ENCODE peak calls at places on chromosomes 11 and 22, in four cellular contexts. F, Y, W and M are unnamed samples.

GRCh38 chr11:115119136-115119535 is 385.1 kb downstream of the CADM1 start:
- DNase-seq in W (no peak), F (no peak), Y (no peak), M (no peak)

GRCh38 chr11:126585388-126586302 is 230.2 kb downstream of the ST3GAL4 start:
- DNase-seq in Y (peak; percentile 22), F (peak; percentile 86), W (peak; percentile 86), M (peak; percentile 78)

GRCh38 chr22:33519140-33519973 is 400.9 kb downstream of the LARGE1 start:
- DNase-seq in Y (peak; percentile 22), F (no peak), W (peak; percentile 84), M (no peak)

GRCh38 chr11:106391771-106392412 is 314.4 kb downstream of the AASDHPPT start:
- DNase-seq in F (no peak), Y (no peak), W (no peak), M (no peak)

GRCh38 chr11:69497221-69497787 is 15.8 kb downstream of the LINC01488 start:
- DNase-seq in Y (peak; percentile 47), F (peak; percentile 92), W (peak; percentile 49), M (peak; percentile 88)

GRCh38 chr11:70597751-70598377 is 199.5 kb downstream of the CTTN start:
- DNase-seq in W (no peak), Y (no peak), F (no peak), M (no peak)

GRCh38 chr11:116960916-116961315 is 123.5 kb upstream of the APOA1 start:
- DNase-seq in W (peak; percentile 6), Y (no peak), F (no peak), M (no peak)

GRCh38 chr11:112176077-112176476 is 765 bp downstream of the BCO2 start:
- DNase-seq in F (no peak), Y (no peak), W (no peak), M (no peak)

GRCh38 chr22:38707346-38707745 is 1.6 kb downstream of the GTPBP1 start:
- DNase-seq in W (no peak), Y (no peak), F (no peak), M (no peak)

GRCh38 chr11:67606477-67607295 is at the start of gene NDUFV1:
- DNase-seq in Y (peak; percentile 98), F (peak; percentile 96), W (peak; percentile 99), M (peak; percentile 96)

GRCh38 chr11:69064394-69064957 is 15.7 kb downstream of the TPCN2 start:
- DNase-seq in F (no peak), Y (no peak), W (no peak), M (no peak)

GRCh38 chr11:76978818-76979217 is 55.4 kb upstream of the B3GNT6 start:
- DNase-seq in Y (no peak), F (no peak), W (no peak), M (no peak)

DNA sequence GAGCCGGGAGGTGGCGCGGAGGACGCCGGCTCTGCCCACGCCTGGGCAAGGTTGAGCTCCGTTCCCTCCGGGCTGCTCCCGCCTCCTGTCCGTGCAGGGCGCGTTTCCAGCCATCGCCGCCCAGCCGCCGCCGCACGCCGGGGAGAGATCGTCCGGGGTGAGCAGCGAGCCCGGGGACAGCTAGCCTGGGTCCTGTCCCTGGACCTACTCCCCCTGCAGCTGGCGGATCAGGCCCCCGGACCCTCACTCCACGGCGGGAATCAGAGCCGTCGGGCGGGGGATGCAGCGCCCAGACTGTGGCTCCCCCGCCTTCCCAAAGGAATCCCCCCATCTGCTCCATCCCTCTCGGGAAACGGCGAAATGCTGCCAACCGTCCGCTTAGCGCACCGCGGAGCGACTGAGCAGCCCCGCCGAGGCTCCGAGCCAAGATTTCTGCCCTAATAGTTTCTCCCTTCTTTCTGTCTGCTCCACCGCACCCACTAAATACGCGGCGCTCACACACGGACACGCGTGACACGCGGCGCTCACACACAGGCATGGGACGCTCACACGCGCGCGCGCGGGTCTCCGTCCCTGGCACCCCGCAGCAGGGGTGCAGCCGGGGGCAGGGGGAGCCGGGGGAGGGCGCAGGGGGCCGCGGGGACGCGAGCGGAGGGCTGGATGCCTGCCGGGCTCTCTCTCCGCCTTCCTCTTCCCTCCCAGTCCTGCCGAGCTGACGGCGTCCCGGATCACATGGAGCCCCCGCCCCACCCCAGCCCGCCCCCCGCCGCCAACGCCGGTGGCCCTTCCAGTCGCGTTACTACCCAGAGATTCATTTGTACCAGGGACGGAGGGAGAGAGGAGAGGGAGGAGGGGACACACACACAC is at the start of gene KCNJ5:
- DNase-seq in F (no peak), W (peak; percentile 78), Y (no peak), M (no peak)
- H3K4me3 ChIP-seq in F (peak within 1 kb of the TSS; percentile 57), W (peak within 1 kb of the TSS; percentile 73), Y (peak within 1 kb of the TSS; percentile 39), M (peak within 1 kb of the TSS; percentile 79)

GRCh38 chr11:43579919-43580276 is 100.6 kb upstream of the HSD17B12 start:
- DNase-seq in F (no peak), Y (no peak), W (peak; percentile 83), M (no peak)

GRCh38 chr11:43577566-43578264 is 102.8 kb upstream of the HSD17B12 start:
- DNase-seq in F (no peak), W (no peak), Y (no peak), M (no peak)

GRCh38 chr11:43580735-43581369 is 99.7 kb upstream of the HSD17B12 start:
- DNase-seq in Y (no peak), F (no peak), W (peak; percentile 70), M (no peak)

GRCh38 chr11:43578346-43579170 is 102.0 kb upstream of the HSD17B12 start:
- DNase-seq in W (peak; percentile 54), F (no peak), Y (no peak), M (no peak)

GRCh38 chr11:43579171-43579918 is 101.2 kb upstream of the HSD17B12 start:
- DNase-seq in Y (no peak), F (no peak), W (peak; percentile 85), M (no peak)
- TF ChIP-seq CTCF in Y (no peak), F (peak; percentile 46), W (peak; percentile 19), M (no peak)

GRCh38 chr11:27783701-27784355 is 83.6 kb upstream of the BDNF start:
- DNase-seq in W (no peak), Y (no peak), F (no peak), M (no peak)
- H3K4me3 ChIP-seq in W (no peak overlapping the region), Y (no peak overlapping the region), F (no peak overlapping the region), M (no peak overlapping the region)

GRCh38 chr11:82176365-82176764 is 557.3 kb downstream of the FAM181B start:
- DNase-seq in F (no peak), Y (no peak), W (no peak), M (no peak)

GRCh38 chr11:82176945-82177344 is 556.7 kb downstream of the FAM181B start:
- DNase-seq in Y (no peak), F (no peak), W (no peak), M (no peak)

GRCh38 chr11:82174610-82175009 is 559.1 kb downstream of the FAM181B start:
- DNase-seq in Y (no peak), F (no peak), W (peak; percentile 73), M (no peak)
- TF ChIP-seq CTCF in Y (no peak), F (peak; percentile 20), W (peak; percentile 74), M (no peak)

GRCh38 chr11:28628412-28628811 is 520.2 kb downstream of the METTL15 start:
- DNase-seq in W (no peak), Y (no peak), F (no peak), M (no peak)

GRCh38 chr11:28625532-28625931 is 517.3 kb downstream of the METTL15 start:
- DNase-seq in W (no peak), Y (no peak), F (no peak), M (no peak)

GRCh38 chr11:28632338-28632737 is 524.1 kb downstream of the METTL15 start:
- DNase-seq in Y (no peak), W (no peak), F (no peak), M (no peak)

GRCh38 chr11:28629235-28629634 is 521.0 kb downstream of the METTL15 start:
- DNase-seq in F (no peak), W (no peak), Y (no peak), M (no peak)

DNA sequence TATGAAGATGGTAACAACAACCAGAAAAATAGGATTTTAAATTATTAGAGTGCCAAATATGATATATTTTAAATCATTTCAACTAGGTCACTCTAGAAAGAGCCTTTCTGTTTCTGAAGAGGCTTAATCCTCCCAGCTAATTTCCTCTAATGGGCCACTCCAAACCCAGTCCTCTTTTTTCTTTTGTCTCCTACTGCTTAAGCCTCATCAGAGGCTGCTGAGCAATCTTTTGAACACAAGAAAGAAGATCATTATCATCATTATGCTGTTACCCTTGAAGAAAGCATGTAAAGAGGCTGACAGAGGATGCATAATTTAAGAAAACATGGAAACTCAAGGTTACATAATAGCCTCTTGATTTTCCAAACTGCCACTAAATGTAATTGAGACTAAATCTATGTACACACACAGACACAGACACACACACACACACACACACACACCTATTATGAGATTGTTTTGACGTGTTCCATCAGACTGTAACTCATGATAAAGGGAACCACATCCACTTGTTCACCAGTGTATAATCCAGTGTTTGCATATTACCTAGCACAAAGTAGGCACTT is 519.6 kb downstream of the METTL15 start:
- DNase-seq in Y (no peak), F (no peak), W (no peak), M (no peak)
- H3K4me3 ChIP-seq in Y (no peak overlapping the region), F (no peak overlapping the region), W (no peak overlapping the region), M (no peak overlapping the region)

GRCh38 chr11:65850217-65851082 is 7.5 kb downstream of the CFL1 start:
- DNase-seq in F (no peak), W (no peak), Y (no peak), M (no peak)

GRCh38 chr11:65851811-65852507 is 6.0 kb downstream of the CFL1 start:
- DNase-seq in W (no peak), Y (no peak), F (no peak), M (no peak)

GRCh38 chr11:65852508-65853248 is 5.3 kb downstream of the CFL1 start:
- DNase-seq in F (no peak), W (no peak), Y (peak; percentile 17), M (no peak)

GRCh38 chr11:65849771-65850216 is 8.2 kb downstream of the CFL1 start:
- DNase-seq in F (no peak), Y (no peak), W (no peak), M (no peak)

GRCh38 chr11:65851083-65851579 is 6.8 kb downstream of the CFL1 start:
- DNase-seq in W (peak; percentile 90), F (no peak), Y (no peak), M (no peak)
- TF ChIP-seq CTCF in W (peak; percentile 92), F (no peak), Y (peak; percentile 33), M (no peak)

GRCh38 chr11:134045799-134046635 is 22.9 kb upstream of the JAM3 start:
- DNase-seq in Y (no peak), W (peak; percentile 68), F (no peak), M (no peak)

GRCh38 chr11:134046681-134047449 is 22.0 kb upstream of the JAM3 start:
- DNase-seq in Y (no peak), F (no peak), W (no peak), M (no peak)

GRCh38 chr11:134049303-134049702 is 19.6 kb upstream of the JAM3 start:
- DNase-seq in F (no peak), Y (no peak), W (no peak), M (no peak)

GRCh38 chr11:134048028-134048427 is 20.8 kb upstream of the JAM3 start:
- DNase-seq in Y (no peak), F (no peak), W (no peak), M (no peak)

GRCh38 chr11:134047586-134047999 is 21.3 kb upstream of the JAM3 start:
- DNase-seq in W (no peak), Y (peak; percentile 68), F (peak; percentile 95), M (peak; percentile 96)
- H3K4me3 ChIP-seq in W (no peak overlapping the region), Y (peak overlapping the region; percentile 1), F (no peak overlapping the region), M (peak overlapping the region; percentile 58)